ENCODE peak calls at places on chromosome 6, in seven cellular contexts. One of them, this sample, is unnamed.

GRCh38 chr6:6758915-6759654 is 170.6 kb downstream of the LY86 start:
- DNase-seq in T-cell: peak
- DNase-seq in psoas muscle: no peak
- DNase-seq in glomerular endothelial cell: peak
- DNase-seq in NCI-H1092 treated with DMSO at 0.1 percent for 48 hours: peak
- DNase-seq in stimulated activated CD8-positive, alpha-beta memory T cell treated with anti-CD3 and anti-CD28 coated beads, Interleukin-15, amount 100 ng/mL, for 24 hours: no peak
- DNase-seq in right lobe of liver: peak
- DNase-seq in this sample: peak

GRCh38 chr6:159042003-159042823 is 2.6 kb downstream of the TAGAP start:
- DNase-seq in T-cell: peak
- DNase-seq in stimulated activated CD8-positive, alpha-beta memory T cell treated with anti-CD3 and anti-CD28 coated beads, Interleukin-15, amount 100 ng/mL, for 24 hours: no peak
- DNase-seq in psoas muscle: peak
- DNase-seq in NCI-H1092 treated with DMSO at 0.1 percent for 48 hours: peak
- DNase-seq in glomerular endothelial cell: peak
- DNase-seq in right lobe of liver: peak
- DNase-seq in this sample: peak

GRCh38 chr6:30378290-30378937 is 33.5 kb downstream of the RPP21 start:
- DNase-seq in glomerular endothelial cell: no peak
- DNase-seq in NCI-H1092 treated with DMSO at 0.1 percent for 48 hours: no peak
- DNase-seq in stimulated activated CD8-positive, alpha-beta memory T cell treated with anti-CD3 and anti-CD28 coated beads, Interleukin-15, amount 100 ng/mL, for 24 hours: no peak
- DNase-seq in T-cell: no peak
- DNase-seq in right lobe of liver: no peak
- DNase-seq in psoas muscle: no peak
- DNase-seq in this sample: no peak

GRCh38 chr6:164414695-164415094 is 894.7 kb downstream of the C6orf118 start:
- DNase-seq in right lobe of liver: no peak
- DNase-seq in psoas muscle: no peak
- DNase-seq in glomerular endothelial cell: no peak
- DNase-seq in stimulated activated CD8-positive, alpha-beta memory T cell treated with anti-CD3 and anti-CD28 coated beads, Interleukin-15, amount 100 ng/mL, for 24 hours: no peak
- DNase-seq in T-cell: no peak
- DNase-seq in NCI-H1092 treated with DMSO at 0.1 percent for 48 hours: no peak
- DNase-seq in this sample: no peak

GRCh38 chr6:145690969-145691368 is 44.4 kb downstream of the EPM2A start:
- DNase-seq in psoas muscle: no peak
- DNase-seq in NCI-H1092 treated with DMSO at 0.1 percent for 48 hours: no peak
- DNase-seq in glomerular endothelial cell: no peak
- DNase-seq in T-cell: no peak
- DNase-seq in right lobe of liver: no peak
- DNase-seq in stimulated activated CD8-positive, alpha-beta memory T cell treated with anti-CD3 and anti-CD28 coated beads, Interleukin-15, amount 100 ng/mL, for 24 hours: no peak
- DNase-seq in this sample: no peak

GRCh38 chr6:49980898-49981297 is 11.5 kb upstream of the DEFB113 start:
- DNase-seq in glomerular endothelial cell: no peak
- DNase-seq in NCI-H1092 treated with DMSO at 0.1 percent for 48 hours: no peak
- DNase-seq in stimulated activated CD8-positive, alpha-beta memory T cell treated with anti-CD3 and anti-CD28 coated beads, Interleukin-15, amount 100 ng/mL, for 24 hours: no peak
- DNase-seq in T-cell: no peak
- DNase-seq in psoas muscle: no peak
- DNase-seq in right lobe of liver: no peak
- DNase-seq in this sample: no peak

GRCh38 chr6:14283600-14284235 is 166.1 kb downstream of the CD83 start:
- DNase-seq in stimulated activated CD8-positive, alpha-beta memory T cell treated with anti-CD3 and anti-CD28 coated beads, Interleukin-15, amount 100 ng/mL, for 24 hours: no peak
- DNase-seq in T-cell: no peak
- DNase-seq in NCI-H1092 treated with DMSO at 0.1 percent for 48 hours: no peak
- DNase-seq in glomerular endothelial cell: no peak
- DNase-seq in psoas muscle: no peak
- DNase-seq in right lobe of liver: no peak
- DNase-seq in this sample: no peak

GRCh38 chr6:70299456-70299855 is 3.4 kb downstream of the COL9A1 start:
- DNase-seq in psoas muscle: no peak
- DNase-seq in NCI-H1092 treated with DMSO at 0.1 percent for 48 hours: no peak
- DNase-seq in stimulated activated CD8-positive, alpha-beta memory T cell treated with anti-CD3 and anti-CD28 coated beads, Interleukin-15, amount 100 ng/mL, for 24 hours: no peak
- DNase-seq in glomerular endothelial cell: no peak
- DNase-seq in T-cell: no peak
- DNase-seq in right lobe of liver: no peak
- DNase-seq in this sample: no peak

GRCh38 chr6:37785002-37785687 is 34.4 kb upstream of the ZFAND3 start:
- DNase-seq in stimulated activated CD8-positive, alpha-beta memory T cell treated with anti-CD3 and anti-CD28 coated beads, Interleukin-15, amount 100 ng/mL, for 24 hours: no peak
- DNase-seq in psoas muscle: no peak
- DNase-seq in T-cell: no peak
- DNase-seq in NCI-H1092 treated with DMSO at 0.1 percent for 48 hours: no peak
- DNase-seq in right lobe of liver: no peak
- DNase-seq in glomerular endothelial cell: no peak
- DNase-seq in this sample: no peak

GRCh38 chr6:3913077-3913957 is 64.1 kb downstream of the FAM50B start:
- DNase-seq in stimulated activated CD8-positive, alpha-beta memory T cell treated with anti-CD3 and anti-CD28 coated beads, Interleukin-15, amount 100 ng/mL, for 24 hours: no peak
- DNase-seq in NCI-H1092 treated with DMSO at 0.1 percent for 48 hours: peak
- DNase-seq in right lobe of liver: peak
- DNase-seq in glomerular endothelial cell: peak
- DNase-seq in T-cell: no peak
- DNase-seq in psoas muscle: no peak
- DNase-seq in this sample: no peak

GRCh38 chr6:97697450-97697849 is 414.4 kb upstream of the MMS22L start:
- DNase-seq in psoas muscle: no peak
- DNase-seq in right lobe of liver: no peak
- DNase-seq in stimulated activated CD8-positive, alpha-beta memory T cell treated with anti-CD3 and anti-CD28 coated beads, Interleukin-15, amount 100 ng/mL, for 24 hours: no peak
- DNase-seq in glomerular endothelial cell: no peak
- DNase-seq in T-cell: no peak
- DNase-seq in NCI-H1092 treated with DMSO at 0.1 percent for 48 hours: no peak
- DNase-seq in this sample: no peak

GRCh38 chr6:155158044-155158843 is 105.6 kb upstream of the CLDN20 start:
- DNase-seq in glomerular endothelial cell: no peak
- DNase-seq in T-cell: no peak
- DNase-seq in right lobe of liver: no peak
- DNase-seq in psoas muscle: no peak
- DNase-seq in NCI-H1092 treated with DMSO at 0.1 percent for 48 hours: no peak
- DNase-seq in stimulated activated CD8-positive, alpha-beta memory T cell treated with anti-CD3 and anti-CD28 coated beads, Interleukin-15, amount 100 ng/mL, for 24 hours: no peak
- DNase-seq in this sample: no peak

GRCh38 chr6:36339156-36339555 is 2.5 kb upstream of the BNIP5 start:
- DNase-seq in psoas muscle: no peak
- DNase-seq in right lobe of liver: no peak
- DNase-seq in stimulated activated CD8-positive, alpha-beta memory T cell treated with anti-CD3 and anti-CD28 coated beads, Interleukin-15, amount 100 ng/mL, for 24 hours: no peak
- DNase-seq in glomerular endothelial cell: no peak
- DNase-seq in NCI-H1092 treated with DMSO at 0.1 percent for 48 hours: no peak
- DNase-seq in T-cell: no peak
- DNase-seq in this sample: no peak

GRCh38 chr6:22825210-22825609 is 255.8 kb downstream of the HDGFL1 start:
- DNase-seq in right lobe of liver: no peak
- DNase-seq in glomerular endothelial cell: no peak
- DNase-seq in psoas muscle: no peak
- DNase-seq in NCI-H1092 treated with DMSO at 0.1 percent for 48 hours: no peak
- DNase-seq in stimulated activated CD8-positive, alpha-beta memory T cell treated with anti-CD3 and anti-CD28 coated beads, Interleukin-15, amount 100 ng/mL, for 24 hours: no peak
- DNase-seq in T-cell: no peak
- DNase-seq in this sample: no peak

GRCh38 chr6:110476046-110476849 is at the start of gene SLC22A16:
- DNase-seq in right lobe of liver: peak
- DNase-seq in stimulated activated CD8-positive, alpha-beta memory T cell treated with anti-CD3 and anti-CD28 coated beads, Interleukin-15, amount 100 ng/mL, for 24 hours: no peak
- DNase-seq in glomerular endothelial cell: no peak
- DNase-seq in psoas muscle: no peak
- DNase-seq in NCI-H1092 treated with DMSO at 0.1 percent for 48 hours: no peak
- DNase-seq in T-cell: no peak
- DNase-seq in this sample: no peak

GRCh38 chr6:97925504-97925903 is 642.5 kb upstream of the MMS22L start:
- DNase-seq in psoas muscle: no peak
- DNase-seq in right lobe of liver: no peak
- DNase-seq in NCI-H1092 treated with DMSO at 0.1 percent for 48 hours: no peak
- DNase-seq in T-cell: no peak
- DNase-seq in glomerular endothelial cell: no peak
- DNase-seq in stimulated activated CD8-positive, alpha-beta memory T cell treated with anti-CD3 and anti-CD28 coated beads, Interleukin-15, amount 100 ng/mL, for 24 hours: no peak
- DNase-seq in this sample: no peak

GRCh38 chr6:25111782-25112181 is 167.4 kb upstream of the CARMIL1 start:
- DNase-seq in stimulated activated CD8-positive, alpha-beta memory T cell treated with anti-CD3 and anti-CD28 coated beads, Interleukin-15, amount 100 ng/mL, for 24 hours: no peak
- DNase-seq in glomerular endothelial cell: no peak
- DNase-seq in psoas muscle: no peak
- DNase-seq in T-cell: no peak
- DNase-seq in NCI-H1092 treated with DMSO at 0.1 percent for 48 hours: no peak
- DNase-seq in right lobe of liver: no peak
- DNase-seq in this sample: no peak

GRCh38 chr6:138107078-138107751 is at the start of gene PERP:
- DNase-seq in NCI-H1092 treated with DMSO at 0.1 percent for 48 hours: peak
- DNase-seq in T-cell: peak
- DNase-seq in right lobe of liver: peak
- DNase-seq in stimulated activated CD8-positive, alpha-beta memory T cell treated with anti-CD3 and anti-CD28 coated beads, Interleukin-15, amount 100 ng/mL, for 24 hours: peak
- DNase-seq in psoas muscle: peak
- DNase-seq in glomerular endothelial cell: no peak
- DNase-seq in this sample: peak

GRCh38 chr6:90691823-90692222 is 105.0 kb upstream of the MAP3K7 start:
- DNase-seq in right lobe of liver: no peak
- DNase-seq in NCI-H1092 treated with DMSO at 0.1 percent for 48 hours: no peak
- DNase-seq in psoas muscle: no peak
- DNase-seq in glomerular endothelial cell: no peak
- DNase-seq in stimulated activated CD8-positive, alpha-beta memory T cell treated with anti-CD3 and anti-CD28 coated beads, Interleukin-15, amount 100 ng/mL, for 24 hours: no peak
- DNase-seq in T-cell: no peak
- DNase-seq in this sample: no peak

GRCh38 chr6:46893648-46894047 is 28.1 kb downstream of the ADGRF5 start:
- DNase-seq in NCI-H1092 treated with DMSO at 0.1 percent for 48 hours: no peak
- DNase-seq in psoas muscle: no peak
- DNase-seq in glomerular endothelial cell: no peak
- DNase-seq in stimulated activated CD8-positive, alpha-beta memory T cell treated with anti-CD3 and anti-CD28 coated beads, Interleukin-15, amount 100 ng/mL, for 24 hours: no peak
- DNase-seq in T-cell: no peak
- DNase-seq in right lobe of liver: no peak
- DNase-seq in this sample: no peak

GRCh38 chr6:138562691-138563090 is 63.4 kb upstream of the NHSL1 start:
- DNase-seq in psoas muscle: no peak
- DNase-seq in NCI-H1092 treated with DMSO at 0.1 percent for 48 hours: no peak
- DNase-seq in glomerular endothelial cell: no peak
- DNase-seq in right lobe of liver: no peak
- DNase-seq in T-cell: no peak
- DNase-seq in stimulated activated CD8-positive, alpha-beta memory T cell treated with anti-CD3 and anti-CD28 coated beads, Interleukin-15, amount 100 ng/mL, for 24 hours: no peak
- DNase-seq in this sample: no peak

GRCh38 chr6:113971786-113972185 is 838 bp upstream of the HDAC2 start:
- DNase-seq in NCI-H1092 treated with DMSO at 0.1 percent for 48 hours: no peak
- DNase-seq in stimulated activated CD8-positive, alpha-beta memory T cell treated with anti-CD3 and anti-CD28 coated beads, Interleukin-15, amount 100 ng/mL, for 24 hours: no peak
- DNase-seq in glomerular endothelial cell: no peak
- DNase-seq in right lobe of liver: no peak
- DNase-seq in T-cell: no peak
- DNase-seq in psoas muscle: no peak
- DNase-seq in this sample: peak

GRCh38 chr6:163338671-163339405 is 75.7 kb upstream of the QKI start:
- DNase-seq in T-cell: no peak
- DNase-seq in glomerular endothelial cell: no peak
- DNase-seq in psoas muscle: peak
- DNase-seq in right lobe of liver: no peak
- DNase-seq in stimulated activated CD8-positive, alpha-beta memory T cell treated with anti-CD3 and anti-CD28 coated beads, Interleukin-15, amount 100 ng/mL, for 24 hours: no peak
- DNase-seq in NCI-H1092 treated with DMSO at 0.1 percent for 48 hours: no peak
- DNase-seq in this sample: no peak

GRCh38 chr6:97129111-97129510 is 153.9 kb downstream of the MMS22L start:
- DNase-seq in NCI-H1092 treated with DMSO at 0.1 percent for 48 hours: no peak
- DNase-seq in stimulated activated CD8-positive, alpha-beta memory T cell treated with anti-CD3 and anti-CD28 coated beads, Interleukin-15, amount 100 ng/mL, for 24 hours: no peak
- DNase-seq in glomerular endothelial cell: no peak
- DNase-seq in T-cell: no peak
- DNase-seq in right lobe of liver: no peak
- DNase-seq in psoas muscle: no peak
- DNase-seq in this sample: no peak

GRCh38 chr6:159978291-159979135 is 9.6 kb downstream of the IGF2R start:
- DNase-seq in stimulated activated CD8-positive, alpha-beta memory T cell treated with anti-CD3 and anti-CD28 coated beads, Interleukin-15, amount 100 ng/mL, for 24 hours: no peak
- DNase-seq in right lobe of liver: no peak
- DNase-seq in T-cell: peak
- DNase-seq in glomerular endothelial cell: no peak
- DNase-seq in psoas muscle: no peak
- DNase-seq in NCI-H1092 treated with DMSO at 0.1 percent for 48 hours: peak
- DNase-seq in this sample: no peak

GRCh38 chr6:101728388-101728787 is 334.9 kb downstream of the GRIK2 start:
- DNase-seq in glomerular endothelial cell: no peak
- DNase-seq in right lobe of liver: no peak
- DNase-seq in psoas muscle: no peak
- DNase-seq in stimulated activated CD8-positive, alpha-beta memory T cell treated with anti-CD3 and anti-CD28 coated beads, Interleukin-15, amount 100 ng/mL, for 24 hours: no peak
- DNase-seq in T-cell: no peak
- DNase-seq in NCI-H1092 treated with DMSO at 0.1 percent for 48 hours: no peak
- DNase-seq in this sample: no peak

GRCh38 chr6:148979006-148979901 is 232.4 kb downstream of the UST start:
- DNase-seq in stimulated activated CD8-positive, alpha-beta memory T cell treated with anti-CD3 and anti-CD28 coated beads, Interleukin-15, amount 100 ng/mL, for 24 hours: no peak
- DNase-seq in glomerular endothelial cell: no peak
- DNase-seq in T-cell: no peak
- DNase-seq in right lobe of liver: no peak
- DNase-seq in psoas muscle: no peak
- DNase-seq in NCI-H1092 treated with DMSO at 0.1 percent for 48 hours: no peak
- DNase-seq in this sample: no peak

GRCh38 chr6:117210279-117210678 is 55.1 kb upstream of the VGLL2 start:
- DNase-seq in stimulated activated CD8-positive, alpha-beta memory T cell treated with anti-CD3 and anti-CD28 coated beads, Interleukin-15, amount 100 ng/mL, for 24 hours: no peak
- DNase-seq in T-cell: no peak
- DNase-seq in NCI-H1092 treated with DMSO at 0.1 percent for 48 hours: no peak
- DNase-seq in psoas muscle: no peak
- DNase-seq in right lobe of liver: no peak
- DNase-seq in glomerular endothelial cell: no peak
- DNase-seq in this sample: no peak

GRCh38 chr6:150547511-150548222 is 52.0 kb upstream of the PLEKHG1 start:
- DNase-seq in right lobe of liver: peak
- DNase-seq in T-cell: no peak
- DNase-seq in glomerular endothelial cell: no peak
- DNase-seq in stimulated activated CD8-positive, alpha-beta memory T cell treated with anti-CD3 and anti-CD28 coated beads, Interleukin-15, amount 100 ng/mL, for 24 hours: no peak
- DNase-seq in psoas muscle: peak
- DNase-seq in NCI-H1092 treated with DMSO at 0.1 percent for 48 hours: peak
- DNase-seq in this sample: no peak

GRCh38 chr6:144415835-144416237 is 130.7 kb downstream of the UTRN start:
- DNase-seq in psoas muscle: no peak
- DNase-seq in NCI-H1092 treated with DMSO at 0.1 percent for 48 hours: no peak
- DNase-seq in glomerular endothelial cell: peak
- DNase-seq in stimulated activated CD8-positive, alpha-beta memory T cell treated with anti-CD3 and anti-CD28 coated beads, Interleukin-15, amount 100 ng/mL, for 24 hours: no peak
- DNase-seq in T-cell: no peak
- DNase-seq in right lobe of liver: no peak
- DNase-seq in this sample: no peak

This sample was measured in G401.